ENCODE peak calls at places on chromosome 10, in seven cellular contexts. U, E, X, R, T, W and G are unnamed samples.

GRCh38 chr10:79112898-79113431 is 44.2 kb downstream of the ZMIZ1 start:
- DNase-seq in R (peak; percentile 72), T (no peak), U (no peak), W (no peak), E (no peak), X (no peak), G (peak; percentile 92)

GRCh38 chr10:109343293-109343692 is 580.0 kb downstream of the XPNPEP1 start:
- DNase-seq in R (peak; percentile 5), X (no peak), E (no peak), W (peak; percentile 83), U (no peak), T (no peak), G (peak; percentile 87)

GRCh38 chr10:10792681-10793080 is 225.0 kb upstream of the CELF2 start:
- DNase-seq in R (peak; percentile 77), W (peak; percentile 4), X (no peak), E (peak; percentile 85), U (peak; percentile 11), T (no peak), G (peak; percentile 86)

GRCh38 chr10:69065406-69066361 is 22.2 kb upstream of the SRGN start:
- DNase-seq in T (no peak), X (no peak), R (peak; percentile 87), E (no peak), U (no peak), W (peak; percentile 54), G (peak; percentile 80)

GRCh38 chr10:119268428-119268827 is 61.1 kb downstream of the GRK5 start:
- DNase-seq in U (no peak), X (no peak), R (no peak), T (no peak), E (no peak), W (no peak), G (no peak)

GRCh38 chr10:6786579-6787031 is 206.5 kb upstream of the PRKCQ start:
- DNase-seq in U (no peak), E (no peak), X (no peak), W (peak; percentile 51), T (no peak), R (peak; percentile 39), G (peak; percentile 79)

GRCh38 chr10:14556285-14556956 is 218.3 kb downstream of the FAM107B start:
- DNase-seq in W (peak; percentile 37), X (no peak), E (peak; percentile 71), R (no peak), T (peak; percentile 64), U (no peak), G (peak; percentile 23)

GRCh38 chr10:8473205-8473604 is 418.7 kb downstream of the GATA3 start:
- DNase-seq in U (no peak), E (no peak), X (no peak), W (no peak), T (no peak), R (no peak), G (peak; percentile 1)

GRCh38 chr10:119489572-119490326 is 52.8 kb downstream of the RGS10 start:
- DNase-seq in W (peak; percentile 48), T (peak; percentile 86), X (peak; percentile 98), U (peak; percentile 74), E (peak; percentile 70), R (peak; percentile 54), G (no peak)

GRCh38 chr10:80188713-80189112 is 16.6 kb downstream of the ANXA11 start:
- DNase-seq in T (no peak), E (no peak), W (no peak), U (no peak), R (no peak), X (no peak), G (no peak)

GRCh38 chr10:83931669-83932068 is 207.6 kb upstream of the GHITM start:
- DNase-seq in U (no peak), W (no peak), T (no peak), X (no peak), R (no peak), E (no peak), G (no peak)

GRCh38 chr10:129744896-129745750 is 219.0 kb downstream of the EBF3 start:
- DNase-seq in E (no peak), X (peak; percentile 35), R (no peak), T (no peak), U (no peak), W (no peak), G (no peak)

GRCh38 chr10:78472542-78472890 is 438.9 kb downstream of the RPS24 start:
- DNase-seq in T (no peak), U (peak; percentile 37), R (no peak), E (no peak), X (no peak), W (no peak), G (no peak)

GRCh38 chr10:133616371-133617130 is 10.0 kb downstream of the FRG2B start:
- DNase-seq in E (no peak), U (no peak), W (no peak), T (no peak), R (no peak), X (no peak), G (no peak)

GRCh38 chr10:44309939-44310761 is 74.7 kb downstream of the CXCL12 start:
- DNase-seq in U (no peak), R (no peak), E (no peak), W (no peak), T (no peak), X (no peak), G (no peak)

GRCh38 chr10:110411047-110411410 is 86.7 kb upstream of the DUSP5 start:
- DNase-seq in W (no peak), R (no peak), U (no peak), E (no peak), X (no peak), T (no peak), G (peak; percentile 75)

GRCh38 chr10:74927701-74928100 is 101.3 kb downstream of the KAT6B start:
- DNase-seq in X (no peak), E (no peak), W (no peak), R (peak; percentile 53), T (no peak), U (no peak), G (peak; percentile 61)

GRCh38 chr10:26367771-26368170 is 70.4 kb upstream of the APBB1IP start:
- DNase-seq in U (peak; percentile 64), W (peak; percentile 96), E (peak; percentile 77), X (peak; percentile 84), R (peak; percentile 2), T (peak; percentile 63), G (no peak)

GRCh38 chr10:127040756-127041155 is 135.5 kb downstream of the DOCK1 start:
- DNase-seq in E (no peak), X (no peak), T (no peak), R (no peak), W (no peak), U (no peak), G (no peak)

GRCh38 chr10:11882646-11883375 is 59.7 kb downstream of the PROSER2 start:
- DNase-seq in X (no peak), U (no peak), E (no peak), T (no peak), R (no peak), W (no peak), G (no peak)

GRCh38 chr10:85548038-85548437 is 818.6 kb downstream of the GRID1 start:
- DNase-seq in X (no peak), E (peak; percentile 73), W (peak; percentile 45), T (no peak), U (peak; percentile 35), R (peak; percentile 76), G (no peak)

GRCh38 chr10:132678436-132679216 is 107.3 kb downstream of the NKX6-2 start:
- DNase-seq in W (no peak), U (no peak), T (peak; percentile 14), X (no peak), E (no peak), R (no peak), G (no peak)

GRCh38 chr10:58175990-58176910 is 91.4 kb downstream of the IPMK start:
- DNase-seq in X (no peak), E (peak; percentile 57), R (peak; percentile 40), U (peak; percentile 12), T (no peak), W (peak; percentile 31), G (peak; percentile 38)

GRCh38 chr10:22615819-22616499 is 98.4 kb downstream of the PIP4K2A start:
- DNase-seq in U (no peak), E (no peak), R (peak; percentile 35), X (no peak), T (no peak), W (peak; percentile 31), G (no peak)

GRCh38 chr10:44774676-44775401 is 136.3 kb upstream of the TMEM72 start:
- DNase-seq in X (no peak), T (no peak), U (no peak), R (peak; percentile 4), W (no peak), E (no peak), G (peak; percentile 70)

GRCh38 chr10:116108106-116108505 is 164.9 kb downstream of the GFRA1 start:
- DNase-seq in R (no peak), E (no peak), T (no peak), X (no peak), W (no peak), U (no peak), G (no peak)
- H3K23ac ChIP-seq in R (no peak overlapping the region), E (no peak overlapping the region), T (no peak overlapping the region), X (no peak overlapping the region), W (no peak overlapping the region), U (no peak overlapping the region), G (no peak overlapping the region)

DNA sequence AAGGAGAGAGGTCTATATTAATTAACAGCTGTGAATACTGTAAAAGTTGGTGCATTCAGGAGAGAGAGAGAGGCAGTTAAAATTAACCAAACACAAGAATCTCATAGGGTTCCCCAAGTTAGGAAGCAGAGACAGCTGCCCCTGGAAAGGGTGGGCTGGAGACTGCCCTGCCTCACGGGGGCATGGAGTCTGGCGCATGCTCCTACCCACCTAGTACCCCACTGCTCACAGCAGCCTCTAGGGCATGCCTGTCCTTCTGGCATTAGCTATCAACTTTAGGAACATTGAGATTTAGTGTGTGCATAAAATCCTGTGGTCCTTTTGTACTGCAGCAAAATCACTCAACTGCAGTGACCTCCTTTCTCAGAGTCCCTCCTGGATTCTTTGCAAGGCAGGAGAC is 710.1 kb downstream of the SORCS3 start:
- DNase-seq in U (no peak), T (no peak), X (no peak), R (no peak), W (no peak), E (no peak), G (no peak)
- H3K23ac ChIP-seq in U (no peak overlapping the region), T (no peak overlapping the region), X (no peak overlapping the region), R (no peak overlapping the region), W (no peak overlapping the region), E (no peak overlapping the region), G (no peak overlapping the region)

DNA sequence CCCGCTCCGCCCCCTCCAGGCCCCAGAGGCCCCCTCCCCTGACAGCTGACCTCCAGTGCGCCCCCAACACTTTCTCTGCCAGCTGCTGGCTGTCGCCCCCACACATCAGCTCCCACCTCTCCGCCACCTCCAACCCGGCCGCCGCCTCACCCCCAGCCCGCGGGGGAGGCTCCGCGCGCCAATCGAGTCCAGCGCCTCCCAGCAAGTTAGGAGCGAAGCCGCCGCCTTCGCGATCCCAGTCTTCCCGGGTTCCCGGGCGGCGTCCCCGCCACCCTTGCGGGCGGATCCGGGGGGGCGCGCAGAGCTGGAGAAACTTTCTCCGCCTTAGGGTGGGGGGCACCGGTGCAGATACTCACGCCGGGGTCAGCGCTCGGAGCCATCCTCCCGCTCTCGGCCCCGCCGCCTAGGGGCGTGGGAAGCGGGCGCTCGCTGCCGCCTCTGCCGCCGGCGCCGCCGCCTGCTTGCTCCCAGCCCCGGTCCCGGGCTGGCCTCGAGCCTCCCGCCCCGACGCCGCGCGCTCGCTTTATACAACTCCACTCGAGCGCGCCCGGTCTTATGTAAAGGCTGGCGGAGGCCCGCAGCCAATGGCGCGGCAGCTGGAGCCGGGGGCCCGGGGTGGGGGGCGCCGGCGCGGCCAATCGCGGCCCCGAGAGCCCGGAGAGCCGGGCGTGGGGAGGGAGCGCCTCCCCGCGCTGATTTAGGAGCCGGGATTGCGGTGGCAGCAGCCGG is at the start of gene CRTAC1:
- DNase-seq in U (peak; percentile 91), X (peak; percentile 83), E (peak; percentile 84), W (no peak), T (peak; percentile 87), R (peak; percentile 23), G (no peak)
- H3K23ac ChIP-seq in U (no peak within 1 kb of the TSS), X (no peak within 1 kb of the TSS), E (peak within 1 kb of the TSS; percentile 94), W (no peak within 1 kb of the TSS), T (no peak within 1 kb of the TSS), R (peak within 1 kb of the TSS; percentile 61), G (no peak within 1 kb of the TSS)

GRCh38 chr10:27536437-27536836 is 32.3 kb downstream of the RAB18 start:
- DNase-seq in T (no peak), X (no peak), U (no peak), R (no peak), E (no peak), W (no peak), G (no peak)
- H3K23ac ChIP-seq in T (no peak overlapping the region), X (no peak overlapping the region), U (no peak overlapping the region), R (no peak overlapping the region), E (no peak overlapping the region), W (no peak overlapping the region), G (no peak overlapping the region)